ENCODE peak calls at places on chromosomes 16 and 17, in six cellular contexts. A is GM23248; H is dorsolateral prefrontal cortex; Z is stimulated activated CD4-positive, alpha-beta T cell treated with anti-CD3 and anti-CD28 coated beads, Interleukin-4, amount 100 ng/mL, for 4 hours; C is CD8-positive, alpha-beta memory T cell; B is activated naive CD4-positive, alpha-beta T cell. K is an unnamed sample.

GRCh38 chr17:62859146-62859545 is 51.0 kb upstream of the MARCHF10 start:
- DNase-seq in A (peak; percentile 77), H (no peak), Z (no peak), C (no peak), B (no peak), K (no peak)

GRCh38 chr17:6551909-6552768 is 4.2 kb downstream of the PITPNM3 start:
- DNase-seq in A (no peak), H (peak; percentile 55), Z (no peak), C (no peak), B (no peak), K (no peak)

GRCh38 chr16:2473425-2473926 is 1.5 kb upstream of the TBC1D24 start:
- DNase-seq in A (no peak), H (no peak), Z (peak; percentile 29), C (no peak), B (peak; percentile 31), K (no peak)

GRCh38 chr17:4135489-4135888 is 7.3 kb downstream of the ZZEF1 start:
- DNase-seq in A (no peak), H (no peak), Z (no peak), C (no peak), B (no peak), K (no peak)

GRCh38 chr17:76638263-76638662 is 5.3 kb downstream of the ST6GALNAC1 start:
- DNase-seq in A (no peak), H (no peak), Z (no peak), C (no peak), B (no peak), K (no peak)

GRCh38 chr16:35753559-35754390 is 2294.4 kb downstream of the TP53TG3F start:
- DNase-seq in A (no peak), H (no peak), Z (no peak), C (no peak), B (no peak), K (no peak)

GRCh38 chr17:80743181-80743771 is 198.6 kb downstream of the RPTOR start:
- DNase-seq in A (peak; percentile 64), H (no peak), Z (peak; percentile 75), C (no peak), B (peak; percentile 27), K (no peak)

GRCh38 chr16:26454102-26454501 is 612.6 kb upstream of the C16orf82 start:
- DNase-seq in A (peak; percentile 37), H (no peak), Z (no peak), C (no peak), B (no peak), K (no peak)

GRCh38 chr17:4947411-4948165 is 742 bp downstream of the PFN1 start:
- DNase-seq in A (peak; percentile 68), H (peak; percentile 69), Z (peak; percentile 63), C (peak; percentile 80), B (peak; percentile 68), K (no peak)

GRCh38 chr16:73025111-73025505 is 22.8 kb downstream of the ZFHX3 start:
- DNase-seq in A (peak; percentile 33), H (no peak), Z (no peak), C (no peak), B (no peak), K (no peak)

GRCh38 chr16:19348578-19349315 is 63.2 kb downstream of the CLEC19A start:
- DNase-seq in A (peak; percentile 10), H (no peak), Z (no peak), C (no peak), B (no peak), K (peak; percentile 28)

GRCh38 chr17:4636474-4637100 is 4.9 kb downstream of the ALOX15 start:
- DNase-seq in A (no peak), H (no peak), Z (no peak), C (no peak), B (no peak), K (no peak)

GRCh38 chr16:3306078-3306477 is 781 bp downstream of the ZNF75A start:
- DNase-seq in A (no peak), H (no peak), Z (no peak), C (no peak), B (no peak), K (no peak)

GRCh38 chr17:503449-503700 is 150.8 kb upstream of the RPH3AL start:
- DNase-seq in A (no peak), H (no peak), Z (no peak), C (no peak), B (no peak), K (no peak)

GRCh38 chr16:49876716-49877129 is 20.8 kb upstream of the ZNF423 start:
- DNase-seq in A (peak; percentile 62), H (peak; percentile 51), Z (no peak), C (no peak), B (no peak), K (peak; percentile 72)

GRCh38 chr16:50740747-50741146 is 1.1 kb upstream of the CYLD start:
- DNase-seq in A (peak; percentile 63), H (no peak), Z (no peak), C (no peak), B (no peak), K (no peak)

GRCh38 chr16:2385441-2385840 is 43.8 kb upstream of the CCNF start:
- DNase-seq in A (peak; percentile 29), H (no peak), Z (no peak), C (no peak), B (no peak), K (no peak)

GRCh38 chr17:42982266-42982665 is 1.9 kb downstream of the RUNDC1 start:
- DNase-seq in A (no peak), H (no peak), Z (no peak), C (no peak), B (no peak), K (no peak)

GRCh38 chr16:27792486-27793275 is 242.7 kb downstream of the KATNIP start:
- DNase-seq in A (no peak), H (no peak), Z (no peak), C (no peak), B (no peak), K (no peak)

GRCh38 chr16:85401370-85401916 is 211.7 kb upstream of the GSE1 start:
- DNase-seq in A (no peak), H (peak; percentile 33), Z (no peak), C (peak; percentile 25), B (no peak), K (no peak)

GRCh38 chr16:76955629-76956028 is 235.4 kb upstream of the MON1B start:
- DNase-seq in A (no peak), H (no peak), Z (no peak), C (no peak), B (no peak), K (no peak)

GRCh38 chr16:85894266-85894665 is 4.7 kb upstream of the IRF8 start:
- DNase-seq in A (no peak), H (no peak), Z (no peak), C (no peak), B (no peak), K (no peak)

GRCh38 chr17:8995711-8996110 is 25.6 kb upstream of the NTN1 start:
- DNase-seq in A (no peak), H (no peak), Z (no peak), C (no peak), B (no peak), K (no peak)

GRCh38 chr17:5747964-5748363 is 163.7 kb upstream of the NLRP1 start:
- DNase-seq in A (no peak), H (no peak), Z (no peak), C (no peak), B (no peak), K (no peak)

GRCh38 chr17:50353600-50354195 is 7.8 kb downstream of the XYLT2 start:
- DNase-seq in A (no peak), H (no peak), Z (no peak), C (no peak), B (no peak), K (no peak)

GRCh38 chr17:59451706-59452105 is 113.7 kb upstream of the DHX40 start:
- DNase-seq in A (peak; percentile 88), H (no peak), Z (no peak), C (no peak), B (no peak), K (peak; percentile 38)

GRCh38 chr16:887846-888245 is 82.9 kb downstream of the LMF1 start:
- DNase-seq in A (no peak), H (no peak), Z (no peak), C (peak; percentile 43), B (no peak), K (no peak)

GRCh38 chr17:48389903-48390302 is 40.1 kb downstream of the SKAP1 start:
- DNase-seq in A (no peak), H (no peak), Z (no peak), C (no peak), B (no peak), K (no peak)

GRCh38 chr16:1825381-1825863 is 1.2 kb downstream of the HAGH start:
- DNase-seq in A (no peak), H (no peak), Z (no peak), C (no peak), B (no peak), K (no peak)

GRCh38 chr17:44905006-44906000 is 6.1 kb upstream of the EFTUD2 start:
- DNase-seq in A (peak; percentile 19), H (no peak), Z (no peak), C (no peak), B (no peak), K (no peak)

GRCh38 chr17:1324201-1324750 is 44.8 kb downstream of the TRARG1 start:
- DNase-seq in A (no peak), H (peak; percentile 39), Z (no peak), C (no peak), B (no peak), K (no peak)

GRCh38 chr17:35715416-35715815 is 16.0 kb upstream of the RASL10B start:
- DNase-seq in A (no peak), H (no peak), Z (no peak), C (no peak), B (no peak), K (no peak)